ENCODE peak calls at places on chromosomes 5 and 9, in five cellular contexts. B, L, O, Q and I are unnamed samples.

GRCh38 chr9:126117158-126117425 is 209.5 kb upstream of the MVB12B start:
- DNase-seq in B (no peak), L (no peak), O (no peak), Q (no peak), I (no peak)

GRCh38 chr5:141001466-141001853 is 35.2 kb downstream of the PCDHAC2 start:
- DNase-seq in B (no peak), L (no peak), O (no peak), Q (no peak), I (peak)

GRCh38 chr9:131657890-131658752 is 81.8 kb downstream of the RAPGEF1 start:
- DNase-seq in B (no peak), L (no peak), O (no peak), Q (peak), I (peak)

GRCh38 chr5:19488786-19489185 is 499.2 kb downstream of the CDH18 start:
- DNase-seq in B (no peak), L (no peak), O (no peak), Q (no peak), I (no peak)

GRCh38 chr5:76724871-76725270 is 8.9 kb downstream of the F2R start:
- DNase-seq in B (no peak), L (no peak), O (no peak), Q (peak), I (peak)

GRCh38 chr5:149452007-149452664 is 73.0 kb upstream of the IL17B start:
- DNase-seq in B (no peak), L (no peak), O (peak), Q (peak), I (peak)

GRCh38 chr5:97163360-97163764 is 19.7 kb downstream of the RIOK2 start:
- DNase-seq in B (no peak), L (no peak), O (no peak), Q (no peak), I (peak)

GRCh38 chr9:2235623-2236022 is 220.5 kb downstream of the SMARCA2 start:
- DNase-seq in B (no peak), L (no peak), O (no peak), Q (no peak), I (no peak)

GRCh38 chr9:100595391-100596199 is 17.7 kb downstream of the CAVIN4 start:
- DNase-seq in B (no peak), L (peak), O (peak), Q (peak), I (peak)

GRCh38 chr9:109939698-109940342 is 159.8 kb downstream of the PALM2AKAP2 start:
- DNase-seq in B (no peak), L (no peak), O (no peak), Q (no peak), I (no peak)

GRCh38 chr5:110625376-110625999 is 101.0 kb downstream of the TMEM232 start:
- DNase-seq in B (no peak), L (no peak), O (no peak), Q (peak), I (no peak)

GRCh38 chr5:39005566-39006232 is 68.5 kb downstream of the RICTOR start:
- DNase-seq in B (no peak), L (no peak), O (no peak), Q (no peak), I (no peak)

GRCh38 chr5:5350101-5350500 is 72.4 kb upstream of the ICE1 start:
- DNase-seq in B (no peak), L (no peak), O (no peak), Q (peak), I (no peak)

GRCh38 chr5:77355751-77356150 is 136.4 kb downstream of the WDR41 start:
- DNase-seq in B (no peak), L (no peak), O (no peak), Q (no peak), I (no peak)

GRCh38 chr5:181092428-181092827 is 38.5 kb downstream of the OR2V1 start:
- DNase-seq in B (no peak), L (no peak), O (no peak), Q (no peak), I (no peak)

GRCh38 chr5:57666582-57666981 is 184.0 kb upstream of the ACTBL2 start:
- DNase-seq in B (no peak), L (no peak), O (no peak), Q (no peak), I (no peak)

GRCh38 chr5:128537306-128537998 is 593 bp downstream of the FBN2 start:
- DNase-seq in B (no peak), L (no peak), O (peak), Q (no peak), I (no peak)

GRCh38 chr5:165714594-165714993 is 2209.2 kb downstream of the MAT2B start:
- DNase-seq in B (no peak), L (no peak), O (no peak), Q (no peak), I (no peak)

GRCh38 chr5:59152701-59153245 is 569.9 kb downstream of the RAB3C start:
- DNase-seq in B (no peak), L (peak), O (no peak), Q (no peak), I (no peak)

GRCh38 chr9:119252671-119253299 is 116.5 kb downstream of the BRINP1 start:
- DNase-seq in B (no peak), L (no peak), O (no peak), Q (no peak), I (no peak)

GRCh38 chr5:57703726-57704125 is 221.1 kb upstream of the ACTBL2 start:
- DNase-seq in B (no peak), L (no peak), O (no peak), Q (no peak), I (no peak)

GRCh38 chr5:102152906-102153787 is 142.9 kb downstream of the SLCO4C1 start:
- DNase-seq in B (no peak), L (peak), O (no peak), Q (peak), I (peak)

GRCh38 chr5:30040483-30041116 is 1152.9 kb upstream of the CDH6 start:
- DNase-seq in B (no peak), L (peak), O (no peak), Q (peak), I (peak)

GRCh38 chr9:122107291-122107805 is 14.2 kb upstream of the TTLL11 start:
- DNase-seq in B (no peak), L (no peak), O (no peak), Q (no peak), I (no peak)

GRCh38 chr9:35035851-35036701 is 36.3 kb downstream of the VCP start:
- DNase-seq in B (peak), L (peak), O (peak), Q (no peak), I (no peak)

GRCh38 chr9:119221281-119221680 is 148.0 kb downstream of the BRINP1 start:
- DNase-seq in B (no peak), L (no peak), O (no peak), Q (peak), I (peak)

GRCh38 chr5:156186760-156187159 is 140.2 kb upstream of the SGCD start:
- DNase-seq in B (no peak), L (no peak), O (no peak), Q (no peak), I (no peak)

GRCh38 chr9:129886226-129887174 is 51.2 kb downstream of the USP20 start:
- DNase-seq in B (no peak), L (peak), O (no peak), Q (no peak), I (no peak)

GRCh38 chr9:88258012-88258411 is 119.7 kb upstream of the SPATA31C2 start:
- DNase-seq in B (no peak), L (no peak), O (peak), Q (peak), I (no peak)

GRCh38 chr5:26719824-26720223 is 318.6 kb downstream of the CDH9 start:
- DNase-seq in B (no peak), L (no peak), O (no peak), Q (no peak), I (no peak)

GRCh38 chr5:1824109-1824821 is 23.1 kb downstream of the NDUFS6 start:
- DNase-seq in B (no peak), L (no peak), O (no peak), Q (no peak), I (no peak)

GRCh38 chr9:118929317-118929716 is 439.9 kb downstream of the BRINP1 start:
- DNase-seq in B (no peak), L (no peak), O (no peak), Q (peak), I (peak)

GRCh38 chr5:86679529-86679928 is 61.8 kb downstream of the COX7C start:
- DNase-seq in B (no peak), L (no peak), O (peak), Q (peak), I (peak)

GRCh38 chr9:101037433-101037832 is 8.9 kb downstream of the PLPPR1 start:
- DNase-seq in B (no peak), L (no peak), O (no peak), Q (no peak), I (no peak)

GRCh38 chr9:136437430-136437829 is 2.2 kb downstream of the INPP5E start:
- DNase-seq in B (no peak), L (no peak), O (no peak), Q (no peak), I (no peak)

GRCh38 chr5:67094476-67095300 is 101.9 kb downstream of the CD180 start:
- DNase-seq in B (no peak), L (no peak), O (no peak), Q (no peak), I (no peak)